ENCODE peak calls at places on chromosome 19, in five cellular contexts. One of them, this sample, is unnamed.

GRCh38 chr19:39319098-39319891 is 1.4 kb downstream of the LRFN1 start:
- ATAC-seq in upper lobe of left lung: no peak
- ATAC-seq in GM12878: no peak
- ATAC-seq in HepG2: no peak
- ATAC-seq in K562: no peak
- ATAC-seq in this sample: no peak

GRCh38 chr19:1840541-1841115 is 7.7 kb downstream of the REXO1 start:
- ATAC-seq in upper lobe of left lung: no peak
- ATAC-seq in GM12878: no peak
- ATAC-seq in HepG2: peak
- ATAC-seq in K562: peak
- ATAC-seq in this sample: peak

GRCh38 chr19:2249880-2250764 is 999 bp downstream of the AMH start:
- ATAC-seq in upper lobe of left lung: no peak
- ATAC-seq in GM12878: peak
- ATAC-seq in HepG2: peak
- ATAC-seq in K562: peak
- ATAC-seq in this sample: peak

GRCh38 chr19:2412449-2412848 is 14.9 kb downstream of the TIMM13 start:
- ATAC-seq in upper lobe of left lung: no peak
- ATAC-seq in GM12878: no peak
- ATAC-seq in HepG2: no peak
- ATAC-seq in K562: no peak
- ATAC-seq in this sample: no peak

GRCh38 chr19:1691589-1692290 is 39.3 kb upstream of the TCF3 start:
- ATAC-seq in upper lobe of left lung: peak
- ATAC-seq in GM12878: no peak
- ATAC-seq in HepG2: no peak
- ATAC-seq in K562: no peak
- ATAC-seq in this sample: no peak

GRCh38 chr19:4059931-4060620 is 6.6 kb downstream of the ZBTB7A start:
- ATAC-seq in upper lobe of left lung: no peak
- ATAC-seq in GM12878: peak
- ATAC-seq in HepG2: no peak
- ATAC-seq in K562: peak
- ATAC-seq in this sample: peak

GRCh38 chr19:40200352-40201099 is 9.3 kb downstream of the MAP3K10 start:
- ATAC-seq in upper lobe of left lung: no peak
- ATAC-seq in GM12878: no peak
- ATAC-seq in HepG2: no peak
- ATAC-seq in K562: no peak
- ATAC-seq in this sample: no peak

GRCh38 chr19:58498316-58499020 is 13.3 kb downstream of the SLC27A5 start:
- ATAC-seq in upper lobe of left lung: no peak
- ATAC-seq in GM12878: no peak
- ATAC-seq in HepG2: peak
- ATAC-seq in K562: peak
- ATAC-seq in this sample: no peak

GRCh38 chr19:46413262-46414031 is at the start of gene CCDC8:
- ATAC-seq in upper lobe of left lung: peak
- ATAC-seq in GM12878: no peak
- ATAC-seq in HepG2: no peak
- ATAC-seq in K562: peak
- ATAC-seq in this sample: peak

GRCh38 chr19:40229484-40229883 is 3.0 kb upstream of the CCNP start:
- ATAC-seq in upper lobe of left lung: no peak
- ATAC-seq in GM12878: no peak
- ATAC-seq in HepG2: no peak
- ATAC-seq in K562: no peak
- ATAC-seq in this sample: no peak

GRCh38 chr19:12715929-12716328 is 7.8 kb downstream of the TNPO2 start:
- ATAC-seq in upper lobe of left lung: no peak
- ATAC-seq in GM12878: no peak
- ATAC-seq in HepG2: no peak
- ATAC-seq in K562: no peak
- ATAC-seq in this sample: no peak

GRCh38 chr19:23321953-23322549 is 71.9 kb upstream of the ZNF724 start:
- ATAC-seq in upper lobe of left lung: no peak
- ATAC-seq in GM12878: no peak
- ATAC-seq in HepG2: peak
- ATAC-seq in K562: no peak
- ATAC-seq in this sample: no peak

GRCh38 chr19:2634960-2635359 is 67.5 kb downstream of the GNG7 start:
- ATAC-seq in upper lobe of left lung: peak
- ATAC-seq in GM12878: no peak
- ATAC-seq in HepG2: no peak
- ATAC-seq in K562: no peak
- ATAC-seq in this sample: no peak

GRCh38 chr19:30106417-30107095 is 164.5 kb downstream of the URI1 start:
- ATAC-seq in upper lobe of left lung: no peak
- ATAC-seq in GM12878: no peak
- ATAC-seq in HepG2: no peak
- ATAC-seq in K562: no peak
- ATAC-seq in this sample: no peak

GRCh38 chr19:47506459-47506858 is 8.4 kb downstream of the NAPA start:
- ATAC-seq in upper lobe of left lung: no peak
- ATAC-seq in GM12878: no peak
- ATAC-seq in HepG2: no peak
- ATAC-seq in K562: no peak
- ATAC-seq in this sample: no peak
- H3K27ac ChIP-seq in upper lobe of left lung: no peak
- H3K27ac ChIP-seq in GM12878: no peak
- H3K27ac ChIP-seq in HepG2: no peak
- H3K27ac ChIP-seq in K562: no peak
- H3K27ac ChIP-seq in this sample: no peak

DNA sequence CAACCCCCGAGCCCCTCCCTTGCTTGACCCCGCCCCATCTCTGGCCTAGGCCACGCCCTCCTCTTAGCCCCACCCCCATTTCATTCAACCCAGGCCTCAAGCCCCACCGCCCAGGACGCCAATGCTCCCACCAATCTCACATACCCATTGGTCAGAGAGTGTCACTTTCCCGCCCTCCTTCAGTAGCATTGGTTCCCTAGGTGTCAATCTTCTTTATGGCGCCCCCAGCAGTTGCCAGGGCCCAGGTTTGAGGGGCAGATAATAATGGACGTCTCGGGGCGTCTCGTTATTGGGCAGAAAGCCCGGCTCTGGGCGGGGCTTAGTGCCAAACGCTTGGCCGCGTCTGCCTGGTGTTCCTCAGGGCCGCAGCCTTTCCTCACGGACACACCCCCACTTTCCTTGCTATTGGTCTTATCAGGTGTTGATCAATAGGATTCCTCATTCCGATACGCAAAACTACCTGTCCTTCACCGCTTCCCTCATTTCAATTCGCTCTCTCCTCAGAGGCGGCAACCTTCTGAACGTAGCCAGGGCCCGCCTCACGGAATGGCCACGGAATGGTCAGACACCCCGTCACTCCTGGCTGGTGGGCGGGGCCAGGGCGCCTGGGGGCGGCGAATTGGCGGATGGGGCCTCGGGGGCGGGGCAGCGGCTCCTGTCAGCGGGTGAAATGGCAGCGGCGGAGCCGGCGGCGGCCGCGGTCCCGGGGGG is at the start of gene EVI5L:
- ATAC-seq in upper lobe of left lung: peak
- ATAC-seq in GM12878: peak
- ATAC-seq in HepG2: peak
- ATAC-seq in K562: peak
- ATAC-seq in this sample: peak
- TF ChIP-seq EP300 in upper lobe of left lung: no peak
- TF ChIP-seq EP300 in GM12878: no peak
- TF ChIP-seq EP300 in HepG2: no peak
- TF ChIP-seq EP300 in K562: no peak
- TF ChIP-seq EP300 in this sample: no peak

GRCh38 chr19:10230155-10230903 is 802 bp downstream of the S1PR2 start:
- ATAC-seq in upper lobe of left lung: no peak
- ATAC-seq in GM12878: peak
- ATAC-seq in HepG2: no peak
- ATAC-seq in K562: no peak
- ATAC-seq in this sample: no peak
- TF ChIP-seq CTCF in upper lobe of left lung: no peak
- TF ChIP-seq CTCF in GM12878: peak
- TF ChIP-seq CTCF in HepG2: no peak
- TF ChIP-seq CTCF in K562: no peak
- TF ChIP-seq CTCF in this sample: no peak

GRCh38 chr19:19461671-19462622 is 53.4 kb downstream of the TSSK6 start:
- ATAC-seq in upper lobe of left lung: peak
- ATAC-seq in GM12878: no peak
- ATAC-seq in HepG2: peak
- ATAC-seq in K562: peak
- ATAC-seq in this sample: peak

GRCh38 chr19:19459707-19460251 is 54.3 kb downstream of the GATAD2A start:
- ATAC-seq in upper lobe of left lung: no peak
- ATAC-seq in GM12878: peak
- ATAC-seq in HepG2: no peak
- ATAC-seq in K562: peak
- ATAC-seq in this sample: no peak

GRCh38 chr19:19461306-19461670 is 54.1 kb downstream of the TSSK6 start:
- ATAC-seq in upper lobe of left lung: no peak
- ATAC-seq in GM12878: no peak
- ATAC-seq in HepG2: no peak
- ATAC-seq in K562: no peak
- ATAC-seq in this sample: no peak

GRCh38 chr19:19460258-19460731 is 54.8 kb downstream of the GATAD2A start:
- ATAC-seq in upper lobe of left lung: peak
- ATAC-seq in GM12878: peak
- ATAC-seq in HepG2: no peak
- ATAC-seq in K562: no peak
- ATAC-seq in this sample: no peak

DNA sequence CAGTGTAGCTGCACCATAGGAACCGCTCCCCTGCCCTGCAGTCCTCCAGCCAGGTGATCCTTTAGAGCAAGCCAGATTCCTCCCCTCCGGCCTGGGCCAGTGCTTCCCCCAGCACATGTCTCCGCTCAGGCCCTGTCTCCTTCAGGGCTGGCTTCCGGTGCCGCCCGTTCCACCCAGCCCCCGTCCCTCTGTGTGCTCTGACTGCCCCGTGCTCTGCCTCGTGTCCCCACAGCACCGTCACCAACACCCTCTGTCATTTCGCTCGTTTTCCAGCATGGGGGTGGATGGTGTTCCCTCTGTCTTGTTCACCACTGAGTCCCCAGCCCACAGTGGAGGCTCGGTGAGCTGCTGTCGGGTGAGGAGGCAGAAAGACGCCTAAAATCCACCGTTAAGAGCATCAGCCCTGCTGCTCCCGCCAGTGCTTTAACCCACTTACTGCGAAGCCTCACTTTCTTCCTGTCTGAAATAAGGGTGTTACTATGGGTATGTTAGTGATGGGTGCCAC is 54.5 kb downstream of the TSSK6 start:
- ATAC-seq in upper lobe of left lung: peak
- ATAC-seq in GM12878: peak
- ATAC-seq in HepG2: no peak
- ATAC-seq in K562: peak
- ATAC-seq in this sample: peak
- H3K27ac ChIP-seq in upper lobe of left lung: peak
- H3K27ac ChIP-seq in GM12878: peak
- H3K27ac ChIP-seq in HepG2: no peak
- H3K27ac ChIP-seq in K562: peak
- H3K27ac ChIP-seq in this sample: peak

DNA sequence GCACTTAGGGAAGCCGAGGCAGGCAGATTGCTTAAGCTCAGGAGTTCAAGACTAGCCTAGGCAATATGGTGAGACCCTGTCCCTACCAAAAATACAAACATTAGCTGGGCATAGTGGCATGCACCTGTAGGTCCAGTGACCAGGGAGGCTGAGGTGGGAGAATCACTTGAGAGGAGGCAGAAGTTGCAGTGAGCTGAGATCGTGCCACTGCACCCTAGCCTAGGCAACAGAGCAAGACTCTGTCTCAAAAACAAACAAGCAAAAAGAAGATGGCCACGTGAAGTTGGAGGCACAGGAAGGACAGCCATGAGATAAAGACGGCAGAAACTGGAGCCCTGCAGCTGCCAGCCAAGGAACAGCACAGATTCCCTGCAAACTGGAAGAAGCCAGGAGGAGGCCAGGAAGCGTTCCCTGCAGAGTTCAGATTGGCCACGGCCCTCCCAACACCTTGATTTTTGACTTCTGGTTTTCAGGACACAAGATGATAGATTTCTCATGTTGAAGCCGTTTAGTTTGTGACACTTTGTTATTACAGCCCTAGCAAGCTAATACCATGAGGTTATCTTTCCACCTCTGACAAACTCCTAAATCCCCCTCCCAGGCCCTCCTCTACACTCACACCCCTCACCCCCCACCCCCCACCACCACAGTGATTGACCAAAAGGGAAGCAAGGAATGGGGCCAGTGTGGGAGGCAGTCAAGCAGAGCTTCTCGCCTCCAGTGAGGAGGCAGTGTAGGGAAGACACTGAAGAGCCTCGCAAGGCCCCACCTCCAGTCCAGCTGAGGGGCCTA is 786.6 kb downstream of the UQCRFS1 start:
- ATAC-seq in upper lobe of left lung: no peak
- ATAC-seq in GM12878: no peak
- ATAC-seq in HepG2: no peak
- ATAC-seq in K562: peak
- ATAC-seq in this sample: no peak
- TF ChIP-seq EP300 in upper lobe of left lung: no peak
- TF ChIP-seq EP300 in GM12878: no peak
- TF ChIP-seq EP300 in HepG2: no peak
- TF ChIP-seq EP300 in K562: no peak
- TF ChIP-seq EP300 in this sample: no peak